ENCODE peak calls at places on chromosomes 4 and X, in four cellular contexts. One of them, this sample, is unnamed.

GRCh38 chr4:182756161-182756690 is 161.0 kb downstream of the DCTD start:
- DNase-seq in pancreas: no peak
- DNase-seq in transverse colon: no peak
- DNase-seq in neural progenitor cell: no peak
- DNase-seq in this sample: no peak

GRCh38 chrX:106999002-106999975 is 723 bp downstream of the MORC4 start:
- DNase-seq in pancreas: peak
- DNase-seq in transverse colon: peak
- DNase-seq in neural progenitor cell: peak
- DNase-seq in this sample: peak

GRCh38 chrX:1463581-1464281 is 11.0 kb upstream of the ASMTL start:
- DNase-seq in pancreas: no peak
- DNase-seq in transverse colon: no peak
- DNase-seq in neural progenitor cell: no peak
- DNase-seq in this sample: no peak

GRCh38 chr4:87901426-87901825 is 68.7 kb downstream of the MEPE start:
- DNase-seq in pancreas: no peak
- DNase-seq in transverse colon: no peak
- DNase-seq in neural progenitor cell: no peak
- DNase-seq in this sample: no peak

GRCh38 chr4:150942539-150942938 is 72.5 kb downstream of the LRBA start:
- DNase-seq in pancreas: no peak
- DNase-seq in transverse colon: no peak
- DNase-seq in neural progenitor cell: no peak
- DNase-seq in this sample: no peak

GRCh38 chrX:150348365-150348764 is 14.8 kb upstream of the MAMLD1 start:
- DNase-seq in pancreas: no peak
- DNase-seq in transverse colon: no peak
- DNase-seq in neural progenitor cell: peak
- DNase-seq in this sample: no peak

GRCh38 chrX:21989415-21989814 is 42.7 kb upstream of the PHEX start:
- DNase-seq in pancreas: no peak
- DNase-seq in transverse colon: no peak
- DNase-seq in neural progenitor cell: no peak
- DNase-seq in this sample: no peak

GRCh38 chr4:70628444-70628843 is at the start of gene ENAM:
- DNase-seq in pancreas: no peak
- DNase-seq in transverse colon: no peak
- DNase-seq in neural progenitor cell: no peak
- DNase-seq in this sample: no peak

GRCh38 chrX:72461288-72461687 is 111.4 kb downstream of the HDAC8 start:
- DNase-seq in pancreas: no peak
- DNase-seq in transverse colon: no peak
- DNase-seq in neural progenitor cell: no peak
- DNase-seq in this sample: no peak

GRCh38 chr4:99645036-99645435 is 12.6 kb downstream of the C4orf54 start:
- DNase-seq in pancreas: no peak
- DNase-seq in transverse colon: no peak
- DNase-seq in neural progenitor cell: peak
- DNase-seq in this sample: no peak

GRCh38 chr4:94000559-94000958 is 172.0 kb downstream of the ATOH1 start:
- DNase-seq in pancreas: no peak
- DNase-seq in transverse colon: no peak
- DNase-seq in neural progenitor cell: no peak
- DNase-seq in this sample: no peak

GRCh38 chr4:176534566-176534965 is 214.8 kb downstream of the SPCS3 start:
- DNase-seq in pancreas: no peak
- DNase-seq in transverse colon: no peak
- DNase-seq in neural progenitor cell: no peak
- DNase-seq in this sample: no peak

GRCh38 chr4:3217771-3218170 is 31.2 kb upstream of the MSANTD1 start:
- DNase-seq in pancreas: peak
- DNase-seq in transverse colon: no peak
- DNase-seq in neural progenitor cell: no peak
- DNase-seq in this sample: no peak

GRCh38 chr4:172683016-172683415 is 485.6 kb upstream of the GALNT7 start:
- DNase-seq in pancreas: no peak
- DNase-seq in transverse colon: no peak
- DNase-seq in neural progenitor cell: no peak
- DNase-seq in this sample: no peak

GRCh38 chrX:72694170-72694569 is 19.9 kb downstream of the PHKA1 start:
- DNase-seq in pancreas: no peak
- DNase-seq in transverse colon: no peak
- DNase-seq in neural progenitor cell: no peak
- DNase-seq in this sample: no peak

GRCh38 chr4:83083925-83084475 is 30.5 kb downstream of the PLAC8 start:
- DNase-seq in pancreas: no peak
- DNase-seq in transverse colon: peak
- DNase-seq in neural progenitor cell: no peak
- DNase-seq in this sample: no peak

GRCh38 chr4:109600431-109600830 is 40.4 kb downstream of the MCUB start:
- DNase-seq in pancreas: no peak
- DNase-seq in transverse colon: no peak
- DNase-seq in neural progenitor cell: no peak
- DNase-seq in this sample: no peak

GRCh38 chr4:55386073-55386472 is 9.7 kb upstream of the TMEM165 start:
- DNase-seq in pancreas: no peak
- DNase-seq in transverse colon: no peak
- DNase-seq in neural progenitor cell: peak
- DNase-seq in this sample: no peak

GRCh38 chrX:143634701-143635442 is 1.0 kb downstream of the SLITRK4 start:
- DNase-seq in pancreas: peak
- DNase-seq in transverse colon: no peak
- DNase-seq in neural progenitor cell: peak
- DNase-seq in this sample: no peak

GRCh38 chrX:65926095-65927019 is 113.5 kb downstream of the VSIG4 start:
- DNase-seq in pancreas: no peak
- DNase-seq in transverse colon: peak
- DNase-seq in neural progenitor cell: no peak
- DNase-seq in this sample: no peak

GRCh38 chrX:107823456-107823855 is 2.2 kb upstream of the MID2 start:
- DNase-seq in pancreas: no peak
- DNase-seq in transverse colon: no peak
- DNase-seq in neural progenitor cell: no peak
- DNase-seq in this sample: no peak

GRCh38 chrX:52574416-52575275 is 57.8 kb upstream of the XAGE1B start:
- DNase-seq in pancreas: no peak
- DNase-seq in transverse colon: peak
- DNase-seq in neural progenitor cell: peak
- DNase-seq in this sample: no peak

GRCh38 chr4:77358315-77358928 is 201.4 kb downstream of the CCNG2 start:
- DNase-seq in pancreas: no peak
- DNase-seq in transverse colon: no peak
- DNase-seq in neural progenitor cell: peak
- DNase-seq in this sample: no peak

GRCh38 chr4:61273237-61273636 is 73.1 kb downstream of the ADGRL3 start:
- DNase-seq in pancreas: no peak
- DNase-seq in transverse colon: no peak
- DNase-seq in neural progenitor cell: no peak
- DNase-seq in this sample: no peak

GRCh38 chrX:70664726-70665125 is 220.1 kb downstream of the DLG3 start:
- DNase-seq in pancreas: no peak
- DNase-seq in transverse colon: no peak
- DNase-seq in neural progenitor cell: peak
- DNase-seq in this sample: no peak
- TF ChIP-seq CTCF in pancreas: no peak
- TF ChIP-seq CTCF in transverse colon: peak
- TF ChIP-seq CTCF in neural progenitor cell: peak
- TF ChIP-seq CTCF in this sample: no peak

GRCh38 chr4:22237155-22237751 is 278.6 kb downstream of the ADGRA3 start:
- DNase-seq in pancreas: peak
- DNase-seq in transverse colon: peak
- DNase-seq in neural progenitor cell: peak
- DNase-seq in this sample: peak
- TF ChIP-seq CTCF in pancreas: no peak
- TF ChIP-seq CTCF in transverse colon: peak
- TF ChIP-seq CTCF in neural progenitor cell: peak
- TF ChIP-seq CTCF in this sample: no peak

GRCh38 chr4:18075823-18076433 is 54.4 kb upstream of the LCORL start:
- DNase-seq in pancreas: no peak
- DNase-seq in transverse colon: peak
- DNase-seq in neural progenitor cell: peak
- DNase-seq in this sample: peak
- TF ChIP-seq CTCF in pancreas: no peak
- TF ChIP-seq CTCF in transverse colon: no peak
- TF ChIP-seq CTCF in neural progenitor cell: peak
- TF ChIP-seq CTCF in this sample: peak

GRCh38 chrX:85111347-85111746 is 107.7 kb downstream of the APOOL start:
- DNase-seq in pancreas: no peak
- DNase-seq in transverse colon: no peak
- DNase-seq in neural progenitor cell: no peak
- DNase-seq in this sample: no peak
- TF ChIP-seq CTCF in pancreas: peak
- TF ChIP-seq CTCF in transverse colon: peak
- TF ChIP-seq CTCF in neural progenitor cell: peak
- TF ChIP-seq CTCF in this sample: peak

DNA sequence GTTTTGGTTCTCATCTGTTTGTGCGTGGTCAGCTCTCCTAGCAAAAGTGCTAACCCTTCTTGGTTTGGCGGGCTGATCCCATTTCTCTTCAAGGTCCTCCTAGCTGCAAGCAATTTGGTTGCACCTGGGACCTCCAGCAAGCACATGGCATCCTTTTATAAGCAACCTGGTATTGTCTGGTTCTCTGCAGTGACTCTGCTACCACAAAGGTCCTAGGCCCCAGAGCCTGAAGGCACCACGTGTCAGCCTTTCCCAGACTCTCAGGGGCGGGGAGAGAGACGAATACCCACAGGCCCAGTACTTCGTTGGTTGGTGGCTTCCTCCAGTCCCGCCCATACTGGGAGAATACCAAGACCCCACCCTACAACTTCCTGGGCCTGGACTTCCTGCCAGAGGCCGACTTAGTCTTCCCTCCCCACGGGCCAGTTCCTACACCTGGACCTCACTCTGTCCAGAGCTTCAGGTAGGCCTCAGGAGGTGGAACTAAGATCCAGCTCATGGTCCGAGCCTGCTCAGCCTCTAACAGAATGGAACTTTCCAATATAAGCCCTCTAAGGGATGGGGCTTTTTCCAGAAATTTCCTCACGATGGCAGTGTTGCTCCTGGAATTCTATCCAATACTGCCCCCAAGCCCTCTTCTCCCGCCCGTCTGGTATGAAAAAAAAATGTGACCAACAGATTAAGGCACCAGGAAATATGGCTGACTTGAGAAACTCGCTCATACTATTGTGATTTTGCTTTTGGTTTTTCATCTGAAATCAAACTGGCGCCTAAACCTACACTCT is 192.5 kb upstream of the STK26 start:
- DNase-seq in pancreas: peak
- DNase-seq in transverse colon: peak
- DNase-seq in neural progenitor cell: peak
- DNase-seq in this sample: peak
- TF ChIP-seq CTCF in pancreas: peak
- TF ChIP-seq CTCF in transverse colon: peak
- TF ChIP-seq CTCF in neural progenitor cell: peak
- TF ChIP-seq CTCF in this sample: peak

DNA sequence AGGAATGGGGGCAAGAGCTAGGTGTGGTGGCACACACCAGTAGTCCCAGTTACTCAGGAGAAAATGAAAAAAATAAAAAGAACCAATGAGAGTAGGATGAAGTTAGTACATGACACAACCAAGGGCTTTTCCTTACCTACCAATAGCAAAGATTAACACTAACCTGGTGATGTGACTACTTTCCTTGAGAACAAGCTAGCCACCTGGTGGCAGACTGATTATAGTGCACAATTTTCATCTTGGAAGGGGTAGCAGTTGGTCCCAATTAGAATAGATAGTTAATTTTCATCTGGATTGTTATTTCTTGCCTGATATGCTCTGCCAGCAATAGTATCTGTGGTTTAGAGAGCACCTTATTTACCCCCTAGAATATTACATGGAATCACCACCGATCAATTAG is 1216.8 kb upstream of the PABPC4L start:
- DNase-seq in pancreas: no peak
- DNase-seq in transverse colon: no peak
- DNase-seq in neural progenitor cell: peak
- DNase-seq in this sample: no peak
- TF ChIP-seq CTCF in pancreas: no peak
- TF ChIP-seq CTCF in transverse colon: no peak
- TF ChIP-seq CTCF in neural progenitor cell: peak
- TF ChIP-seq CTCF in this sample: no peak

DNA sequence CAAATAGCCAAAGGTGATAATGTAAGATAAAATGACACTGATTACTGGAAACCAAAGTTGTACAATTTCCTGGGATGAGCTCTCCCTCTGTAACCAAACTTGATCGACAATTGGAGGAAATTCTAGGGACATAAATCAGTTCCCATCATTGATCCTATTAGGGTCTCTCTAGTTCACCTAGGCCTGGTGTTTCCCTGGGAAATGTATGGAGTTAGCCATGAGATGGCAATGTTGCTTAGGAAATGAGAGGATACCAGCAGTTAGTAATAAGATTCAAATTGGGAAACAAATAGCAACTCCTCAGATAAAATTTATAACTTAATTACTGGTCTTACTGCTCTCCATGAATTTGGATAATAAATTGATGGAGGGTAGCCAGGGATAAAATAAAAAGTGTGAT is 52.2 kb downstream of the SPATA18 start:
- DNase-seq in pancreas: no peak
- DNase-seq in transverse colon: no peak
- DNase-seq in neural progenitor cell: peak
- DNase-seq in this sample: no peak
- TF ChIP-seq CTCF in pancreas: no peak
- TF ChIP-seq CTCF in transverse colon: no peak
- TF ChIP-seq CTCF in neural progenitor cell: peak
- TF ChIP-seq CTCF in this sample: no peak

GRCh38 chrX:130144509-130144908 is 21.1 kb downstream of the AIFM1 start:
- DNase-seq in pancreas: no peak
- DNase-seq in transverse colon: no peak
- DNase-seq in neural progenitor cell: no peak
- DNase-seq in this sample: no peak
- TF ChIP-seq CTCF in pancreas: no peak
- TF ChIP-seq CTCF in transverse colon: no peak
- TF ChIP-seq CTCF in neural progenitor cell: no peak
- TF ChIP-seq CTCF in this sample: no peak

GRCh38 chrX:81174286-81174685 is 27.4 kb downstream of the HMGN5 start:
- DNase-seq in pancreas: no peak
- DNase-seq in transverse colon: no peak
- DNase-seq in neural progenitor cell: no peak
- DNase-seq in this sample: no peak
- TF ChIP-seq CTCF in pancreas: no peak
- TF ChIP-seq CTCF in transverse colon: peak
- TF ChIP-seq CTCF in neural progenitor cell: peak
- TF ChIP-seq CTCF in this sample: no peak

DNA sequence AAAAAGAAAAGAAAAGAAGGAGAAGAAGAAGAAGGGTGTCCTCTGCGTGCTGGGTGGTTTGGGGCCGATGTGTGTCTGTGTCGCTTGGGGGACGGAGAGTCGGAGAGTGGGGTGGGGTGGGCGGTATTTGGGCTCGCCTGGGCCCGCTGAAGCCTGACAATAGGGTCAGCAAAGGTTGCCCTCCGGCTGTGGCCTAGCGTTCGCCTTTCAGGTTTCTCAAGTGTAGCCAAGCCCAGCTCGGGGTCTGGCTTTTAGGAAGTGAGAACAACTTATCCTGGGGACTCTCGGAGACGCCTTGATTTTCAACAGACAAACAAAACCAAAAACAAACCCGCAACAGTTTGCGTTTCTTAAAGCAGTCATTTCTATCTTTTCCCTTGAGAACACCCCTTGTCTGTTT is 4.1 kb upstream of the SOX3 start:
- DNase-seq in pancreas: no peak
- DNase-seq in transverse colon: no peak
- DNase-seq in neural progenitor cell: peak
- DNase-seq in this sample: no peak
- TF ChIP-seq CTCF in pancreas: no peak
- TF ChIP-seq CTCF in transverse colon: no peak
- TF ChIP-seq CTCF in neural progenitor cell: no peak
- TF ChIP-seq CTCF in this sample: no peak

This sample was measured in uterus.